ENCODE peak calls at places on chromosomes 13 and 19, in six cellular contexts. U is A549, Q is tibial nerve, M is sigmoid colon, Z is K562, Y is upper lobe of left lung. S is an unnamed sample.

GRCh38 chr19:41906916-41907680 is 21.2 kb downstream of the ERFL start:
- DNase-seq in M (no peak), Q (no peak), Z (no peak), Y (no peak), U (no peak), S (no peak)

GRCh38 chr19:45578861-45579260 is 5.7 kb downstream of the OPA3 start:
- DNase-seq in Z (no peak), M (no peak), Y (no peak), U (no peak), Q (no peak), S (no peak)

GRCh38 chr19:58575183-58576041 is 2.3 kb upstream of the MZF1 start:
- DNase-seq in Y (peak), U (peak), Z (peak), Q (peak), M (peak), S (peak)

GRCh38 chr13:30679483-30680330 is 55.6 kb upstream of the ALOX5AP start:
- DNase-seq in Y (peak), Z (no peak), U (peak), M (no peak), Q (no peak), S (no peak)

GRCh38 chr13:101811440-101811839 is 359.0 kb downstream of the ITGBL1 start:
- DNase-seq in Y (no peak), Q (no peak), Z (no peak), U (no peak), M (no peak), S (no peak)

GRCh38 chr19:18789883-18790565 is 1.1 kb downstream of the COMP start:
- DNase-seq in U (no peak), Q (no peak), Y (no peak), M (no peak), Z (peak), S (no peak)

GRCh38 chr13:24865158-24865557 is 101.2 kb downstream of the RNF17 start:
- DNase-seq in Y (no peak), U (no peak), Z (no peak), Q (no peak), M (no peak), S (no peak)

GRCh38 chr13:66657165-66657895 is 572.8 kb downstream of the PCDH9 start:
- DNase-seq in Y (no peak), U (peak), M (peak), Q (peak), Z (no peak), S (no peak)

GRCh38 chr13:109858319-109858718 is 71.9 kb upstream of the IRS2 start:
- DNase-seq in M (no peak), Q (no peak), U (no peak), Z (no peak), Y (no peak), S (no peak)

GRCh38 chr13:42073683-42074082 is 25.2 kb downstream of the DGKH start:
- DNase-seq in Q (no peak), M (no peak), Z (no peak), U (no peak), Y (no peak), S (no peak)

GRCh38 chr19:32674153-32674958 is 624 bp downstream of the ANKRD27 start:
- DNase-seq in Z (no peak), M (no peak), Y (peak), U (no peak), Q (no peak), S (no peak)

GRCh38 chr19:5018224-5019015 is 49.5 kb downstream of the KDM4B start:
- DNase-seq in Z (no peak), U (no peak), M (no peak), Y (no peak), Q (no peak), S (no peak)

GRCh38 chr13:112132142-112132541 is 65.2 kb downstream of the SOX1 start:
- DNase-seq in Q (no peak), Z (no peak), M (no peak), U (no peak), Y (no peak), S (no peak)

GRCh38 chr13:101382086-101382485 is 34.2 kb downstream of the NALCN start:
- DNase-seq in Z (no peak), Y (no peak), Q (no peak), U (no peak), M (no peak), S (no peak)

GRCh38 chr19:33904681-33905080 is 108.0 kb downstream of the KCTD15 start:
- DNase-seq in M (no peak), Z (no peak), Y (no peak), U (no peak), Q (no peak), S (peak)

GRCh38 chr19:33689138-33689746 is 67.5 kb downstream of the CHST8 start:
- DNase-seq in U (no peak), M (no peak), Y (no peak), Z (no peak), Q (no peak), S (no peak)

GRCh38 chr19:55232986-55233385 is 4.4 kb upstream of the TMEM86B start:
- DNase-seq in Y (no peak), Q (no peak), M (no peak), Z (no peak), U (no peak), S (no peak)

GRCh38 chr13:34076943-34077703 is 259.2 kb downstream of the RFC3 start:
- DNase-seq in Y (no peak), Q (no peak), M (no peak), U (peak), Z (no peak), S (no peak)

GRCh38 chr19:56507446-56508281 is at the start of gene ZNF471:
- DNase-seq in Z (no peak), Y (peak), U (peak), M (peak), Q (peak), S (peak)

GRCh38 chr13:39364797-39365468 is 238.1 kb downstream of the LHFPL6 start:
- DNase-seq in Z (no peak), M (no peak), U (no peak), Q (no peak), Y (no peak), S (no peak)

GRCh38 chr13:72648513-72649065 is 78.8 kb downstream of the MZT1 start:
- DNase-seq in Q (no peak), Y (no peak), M (no peak), Z (no peak), U (no peak), S (no peak)

GRCh38 chr19:48000846-48001245 is 6.4 kb downstream of the ELSPBP1 start:
- DNase-seq in U (no peak), M (no peak), Z (no peak), Y (no peak), Q (no peak), S (no peak)

GRCh38 chr19:23686622-23687423 is at the start of gene ZNF675:
- DNase-seq in Z (peak), Q (peak), U (peak), M (peak), Y (peak), S (peak)

GRCh38 chr13:58583961-58584360 is 952.4 kb downstream of the PCDH17 start:
- DNase-seq in M (no peak), U (no peak), Z (no peak), Q (no peak), Y (no peak), S (no peak)

GRCh38 chr13:58584610-58585009 is 953.1 kb downstream of the PCDH17 start:
- DNase-seq in Y (no peak), U (no peak), M (no peak), Q (no peak), Z (no peak), S (no peak)

GRCh38 chr13:58592052-58592451 is 960.5 kb downstream of the PCDH17 start:
- DNase-seq in M (no peak), Z (no peak), U (no peak), Y (no peak), Q (no peak), S (no peak)

DNA sequence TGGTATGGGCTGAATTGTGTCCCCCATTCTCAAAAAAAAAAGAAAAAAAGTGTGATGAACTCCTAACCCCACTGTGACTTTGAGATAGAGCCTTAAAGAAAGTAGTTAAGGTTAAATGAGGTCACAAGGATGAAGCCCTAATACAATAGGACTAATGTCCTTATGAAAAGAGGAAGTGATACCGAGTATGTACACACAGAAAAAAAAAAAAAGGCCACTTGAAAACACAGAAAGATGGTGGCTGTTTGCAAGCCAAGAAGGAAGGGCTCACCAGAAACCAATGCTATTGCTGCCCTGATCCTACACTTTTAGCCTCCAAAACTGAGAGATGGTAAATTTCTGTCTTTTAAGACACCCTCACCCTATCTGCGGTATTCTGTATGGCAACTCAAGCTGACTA is 955.6 kb downstream of the PCDH17 start:
- DNase-seq in Y (no peak), M (no peak), Z (no peak), Q (no peak), U (no peak), S (no peak)
- TF ChIP-seq EP300 in Y (no peak), M (no peak), Z (no peak), Q (no peak), U (no peak), S (no peak)

GRCh38 chr19:42926781-42927180 is 9.1 kb upstream of the PSG6 start:
- DNase-seq in Y (no peak), Q (no peak), U (no peak), M (no peak), Z (no peak), S (no peak)
- TF ChIP-seq POLR2A in Y (no peak), Q (no peak), U (no peak), M (no peak), Z (no peak), S (no peak)

GRCh38 chr13:98606296-98606695 is 29.4 kb upstream of the STK24 start:
- DNase-seq in U (no peak), Q (no peak), Y (no peak), M (no peak), Z (no peak), S (no peak)
- H3K4me3 ChIP-seq in U (no peak), Q (no peak), Y (no peak), M (no peak), Z (no peak), S (no peak)

GRCh38 chr13:100059827-100060226 is 29.1 kb upstream of the PCCA start:
- DNase-seq in U (no peak), M (no peak), Q (no peak), Y (no peak), Z (no peak), S (no peak)
- TF ChIP-seq EP300 in U (no peak), M (no peak), Q (no peak), Y (no peak), Z (no peak), S (no peak)

GRCh38 chr19:10929402-10929794 is 787 bp downstream of the TIMM29 start:
- DNase-seq in M (no peak), Q (no peak), Z (no peak), Y (no peak), U (no peak), S (no peak)

GRCh38 chr19:10924597-10924996 is 3.8 kb downstream of the YIPF2 start:
- DNase-seq in Y (no peak), U (no peak), Q (no peak), M (no peak), Z (no peak), S (no peak)

GRCh38 chr19:10923503-10924076 is 4.8 kb downstream of the YIPF2 start:
- DNase-seq in Z (no peak), U (no peak), Y (no peak), Q (no peak), M (no peak), S (no peak)

GRCh38 chr19:10927691-10928562 is 512 bp downstream of the YIPF2 start:
- DNase-seq in Q (no peak), Y (no peak), M (no peak), U (no peak), Z (no peak), S (no peak)

GRCh38 chr19:10928563-10929401 is at the start of the genes TIMM29 and YIPF2:
- DNase-seq in Q (peak), M (peak), U (peak), Z (peak), Y (peak), S (peak)
- TF ChIP-seq POLR2A in Q (no peak), M (peak), U (peak), Z (peak), Y (peak), S (peak)

GRCh38 chr13:29362849-29363604 is 232.5 kb downstream of the SLC7A1 start:
- DNase-seq in Z (peak), Q (peak), Y (peak), U (peak), M (no peak), S (peak)
- H3K4me3 ChIP-seq in Z (no peak), Q (no peak), Y (no peak), U (no peak), M (no peak), S (no peak)

GRCh38 chr13:22489771-22490170 is 691.0 kb upstream of the SGCG start:
- DNase-seq in Y (no peak), Z (no peak), Q (no peak), U (no peak), M (no peak), S (no peak)

GRCh38 chr13:22482496-22483000 is 698.2 kb upstream of the SGCG start:
- DNase-seq in Q (no peak), U (no peak), Y (no peak), M (no peak), Z (no peak), S (no peak)

GRCh38 chr13:22483276-22483675 is 697.5 kb upstream of the SGCG start:
- DNase-seq in U (no peak), M (no peak), Q (no peak), Y (no peak), Z (no peak), S (no peak)

GRCh38 chr13:22487932-22488331 is 692.8 kb upstream of the SGCG start:
- DNase-seq in M (no peak), Z (no peak), U (no peak), Q (no peak), Y (no peak), S (no peak)

DNA sequence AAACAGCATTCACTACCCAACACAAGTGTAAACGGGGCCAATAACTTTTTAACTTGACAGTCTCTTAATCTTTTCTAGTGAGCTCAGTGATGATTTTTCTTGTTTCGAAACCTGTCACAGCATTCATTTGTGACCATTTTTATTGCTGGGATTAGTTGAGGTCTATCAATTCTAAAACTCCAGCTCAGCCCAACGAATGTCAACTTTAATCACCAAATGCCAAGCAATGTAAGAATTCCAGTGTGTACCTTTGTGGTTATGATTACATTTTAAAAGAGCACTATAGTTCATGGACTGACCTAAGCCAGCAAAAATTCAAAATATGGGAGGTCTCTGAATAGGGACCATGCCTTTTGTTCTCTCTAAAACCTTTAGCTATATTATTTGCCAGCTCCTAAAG is 694.3 kb upstream of the SGCG start:
- DNase-seq in Q (no peak), Y (no peak), Z (no peak), U (no peak), M (no peak), S (no peak)
- TF ChIP-seq EP300 in Q (no peak), Y (no peak), Z (no peak), U (no peak), M (no peak), S (no peak)